ENCODE peak calls at places on chromosomes 12 and 14, in eight cellular contexts. E, J, G, U, N, C, Z and K are unnamed samples.

GRCh38 chr12:3491938-3492867 is 1.2 kb downstream of the PRMT8 start:
- DNase-seq in E (no peak), J (peak), G (peak), U (peak), N (no peak), C (peak), Z (peak), K (peak)

GRCh38 chr12:6215932-6216494 is 15.8 kb downstream of the CD9 start:
- DNase-seq in E (peak), J (no peak), G (no peak), U (no peak), N (peak), C (no peak), Z (no peak), K (no peak)

GRCh38 chr12:96985515-96986362 is 78.7 kb downstream of the NEDD1 start:
- DNase-seq in E (no peak), J (peak), G (peak), U (peak), N (no peak), C (peak), Z (no peak), K (peak)

GRCh38 chr14:101620821-101621785 is 59.8 kb downstream of the DIO3 start:
- DNase-seq in E (no peak), J (no peak), G (no peak), U (no peak), N (no peak), C (no peak), Z (no peak), K (no peak)

GRCh38 chr14:105937253-105938054 is 411.1 kb downstream of the TMEM121 start:
- DNase-seq in E (no peak), J (peak), G (no peak), U (no peak), N (no peak), C (no peak), Z (no peak), K (no peak)

GRCh38 chr14:26917086-26917485 is 319.3 kb upstream of the NOVA1 start:
- DNase-seq in E (no peak), J (no peak), G (no peak), U (no peak), N (no peak), C (no peak), Z (no peak), K (no peak)

GRCh38 chr14:104096751-104097700 is 11.5 kb downstream of the ASPG start:
- DNase-seq in E (no peak), J (no peak), G (no peak), U (no peak), N (no peak), C (no peak), Z (no peak), K (no peak)

GRCh38 chr12:68106160-68106559 is 53.4 kb downstream of the IFNG start:
- DNase-seq in E (peak), J (no peak), G (no peak), U (no peak), N (peak), C (no peak), Z (no peak), K (no peak)

GRCh38 chr14:101235872-101236221 is 325.4 kb upstream of the DIO3 start:
- DNase-seq in E (no peak), J (no peak), G (no peak), U (no peak), N (no peak), C (no peak), Z (no peak), K (no peak)

GRCh38 chr12:67772276-67773169 is 124.0 kb downstream of the DYRK2 start:
- DNase-seq in E (no peak), J (peak), G (no peak), U (no peak), N (no peak), C (no peak), Z (no peak), K (no peak)

GRCh38 chr14:57323703-57324102 is 54.9 kb downstream of the AP5M1 start:
- DNase-seq in E (no peak), J (no peak), G (no peak), U (no peak), N (no peak), C (no peak), Z (no peak), K (no peak)

GRCh38 chr12:6533653-6534157 is 612 bp upstream of the GAPDH start:
- DNase-seq in E (no peak), J (peak), G (peak), U (peak), N (peak), C (no peak), Z (peak), K (peak)